ENCODE peak calls at places on chromosome X, in seven cellular contexts. One of them, this sample, is unnamed.

GRCh38 chrX:20189171-20189570 is 47.5 kb upstream of the EIF1AX start:
- DNase-seq in WTC11: no peak
- DNase-seq in brain microvascular endothelial cell: no peak
- DNase-seq in uterus: no peak
- DNase-seq in neural crest cell: no peak
- DNase-seq in A549: no peak
- DNase-seq in mesothelial cell of epicardium: no peak
- DNase-seq in this sample: no peak

GRCh38 chrX:7110821-7111276 is 36.7 kb upstream of the STS start:
- DNase-seq in WTC11: no peak
- DNase-seq in brain microvascular endothelial cell: no peak
- DNase-seq in uterus: no peak
- DNase-seq in neural crest cell: no peak
- DNase-seq in A549: no peak
- DNase-seq in mesothelial cell of epicardium: no peak
- DNase-seq in this sample: no peak

GRCh38 chrX:33285550-33285949 is 74.2 kb upstream of the DMD start:
- DNase-seq in WTC11: no peak
- DNase-seq in brain microvascular endothelial cell: no peak
- DNase-seq in uterus: no peak
- DNase-seq in neural crest cell: no peak
- DNase-seq in A549: no peak
- DNase-seq in mesothelial cell of epicardium: no peak
- DNase-seq in this sample: no peak

GRCh38 chrX:10939384-10939783 is 171.7 kb upstream of the HCCS start:
- DNase-seq in WTC11: no peak
- DNase-seq in brain microvascular endothelial cell: no peak
- DNase-seq in uterus: no peak
- DNase-seq in neural crest cell: no peak
- DNase-seq in A549: peak
- DNase-seq in mesothelial cell of epicardium: no peak
- DNase-seq in this sample: no peak

GRCh38 chrX:121014826-121015225 is 29.3 kb upstream of the CT47A1 start:
- DNase-seq in WTC11: no peak
- DNase-seq in brain microvascular endothelial cell: no peak
- DNase-seq in uterus: no peak
- DNase-seq in neural crest cell: no peak
- DNase-seq in A549: no peak
- DNase-seq in mesothelial cell of epicardium: no peak
- DNase-seq in this sample: no peak

GRCh38 chrX:104428231-104428630 is 137.8 kb upstream of the IL1RAPL2 start:
- DNase-seq in WTC11: no peak
- DNase-seq in brain microvascular endothelial cell: no peak
- DNase-seq in uterus: no peak
- DNase-seq in neural crest cell: no peak
- DNase-seq in A549: no peak
- DNase-seq in mesothelial cell of epicardium: no peak
- DNase-seq in this sample: no peak

GRCh38 chrX:39212456-39212855 is 411.2 kb downstream of the MID1IP1 start:
- DNase-seq in WTC11: no peak
- DNase-seq in brain microvascular endothelial cell: no peak
- DNase-seq in uterus: no peak
- DNase-seq in neural crest cell: no peak
- DNase-seq in A549: no peak
- DNase-seq in mesothelial cell of epicardium: no peak
- DNase-seq in this sample: no peak

GRCh38 chrX:31039327-31039711 is 32.5 kb downstream of the FTHL17 start:
- DNase-seq in WTC11: no peak
- DNase-seq in brain microvascular endothelial cell: no peak
- DNase-seq in uterus: no peak
- DNase-seq in neural crest cell: no peak
- DNase-seq in A549: no peak
- DNase-seq in mesothelial cell of epicardium: no peak
- DNase-seq in this sample: no peak

GRCh38 chrX:48854898-48855297 is 19.5 kb upstream of the PCSK1N start:
- DNase-seq in WTC11: peak
- DNase-seq in brain microvascular endothelial cell: no peak
- DNase-seq in uterus: no peak
- DNase-seq in neural crest cell: no peak
- DNase-seq in A549: no peak
- DNase-seq in mesothelial cell of epicardium: no peak
- DNase-seq in this sample: no peak

GRCh38 chrX:2892816-2893215 is 36.3 kb downstream of the ARSD start:
- DNase-seq in WTC11: no peak
- DNase-seq in brain microvascular endothelial cell: no peak
- DNase-seq in uterus: no peak
- DNase-seq in neural crest cell: no peak
- DNase-seq in A549: no peak
- DNase-seq in mesothelial cell of epicardium: no peak
- DNase-seq in this sample: no peak

GRCh38 chrX:53716328-53717088 is 30.0 kb upstream of the HUWE1 start:
- DNase-seq in WTC11: no peak
- DNase-seq in brain microvascular endothelial cell: no peak
- DNase-seq in uterus: no peak
- DNase-seq in neural crest cell: no peak
- DNase-seq in A549: no peak
- DNase-seq in mesothelial cell of epicardium: no peak
- DNase-seq in this sample: no peak

GRCh38 chrX:23783569-23784486 is 855 bp downstream of the SAT1 start:
- DNase-seq in WTC11: no peak
- DNase-seq in brain microvascular endothelial cell: no peak
- DNase-seq in uterus: no peak
- DNase-seq in neural crest cell: no peak
- DNase-seq in A549: no peak
- DNase-seq in mesothelial cell of epicardium: no peak
- DNase-seq in this sample: no peak

GRCh38 chrX:6067600-6067999 is 161.1 kb downstream of the NLGN4X start:
- DNase-seq in WTC11: no peak
- DNase-seq in brain microvascular endothelial cell: no peak
- DNase-seq in uterus: no peak
- DNase-seq in neural crest cell: no peak
- DNase-seq in A549: no peak
- DNase-seq in mesothelial cell of epicardium: no peak
- DNase-seq in this sample: no peak

GRCh38 chrX:103211012-103211715 is 3.7 kb upstream of the BEX4 start:
- DNase-seq in WTC11: peak
- DNase-seq in brain microvascular endothelial cell: peak
- DNase-seq in uterus: peak
- DNase-seq in neural crest cell: peak
- DNase-seq in A549: peak
- DNase-seq in mesothelial cell of epicardium: no peak
- DNase-seq in this sample: no peak

GRCh38 chrX:19382500-19383145 is 38.9 kb downstream of the PDHA1 start:
- DNase-seq in WTC11: peak
- DNase-seq in brain microvascular endothelial cell: peak
- DNase-seq in uterus: no peak
- DNase-seq in neural crest cell: peak
- DNase-seq in A549: peak
- DNase-seq in mesothelial cell of epicardium: no peak
- DNase-seq in this sample: no peak

GRCh38 chrX:65196758-65197371 is 220.6 kb upstream of the ZC4H2 start:
- DNase-seq in WTC11: peak
- DNase-seq in brain microvascular endothelial cell: no peak
- DNase-seq in uterus: no peak
- DNase-seq in neural crest cell: peak
- DNase-seq in A549: peak
- DNase-seq in mesothelial cell of epicardium: no peak
- DNase-seq in this sample: no peak

GRCh38 chrX:18210470-18210869 is 10.2 kb downstream of the BEND2 start:
- DNase-seq in WTC11: no peak
- DNase-seq in brain microvascular endothelial cell: no peak
- DNase-seq in uterus: no peak
- DNase-seq in neural crest cell: no peak
- DNase-seq in A549: no peak
- DNase-seq in mesothelial cell of epicardium: no peak
- DNase-seq in this sample: no peak

GRCh38 chrX:154040307-154040756 is 20.6 kb upstream of the IRAK1 start:
- DNase-seq in WTC11: no peak
- DNase-seq in brain microvascular endothelial cell: peak
- DNase-seq in uterus: no peak
- DNase-seq in neural crest cell: no peak
- DNase-seq in A549: no peak
- DNase-seq in mesothelial cell of epicardium: no peak
- DNase-seq in this sample: peak

GRCh38 chrX:79704325-79704724 is 310.2 kb upstream of the TBX22 start:
- DNase-seq in WTC11: no peak
- DNase-seq in brain microvascular endothelial cell: no peak
- DNase-seq in uterus: no peak
- DNase-seq in neural crest cell: no peak
- DNase-seq in A549: no peak
- DNase-seq in mesothelial cell of epicardium: no peak
- DNase-seq in this sample: no peak

GRCh38 chrX:124234348-124234747 is 98.1 kb upstream of the TEX13D start:
- DNase-seq in WTC11: no peak
- DNase-seq in brain microvascular endothelial cell: no peak
- DNase-seq in uterus: no peak
- DNase-seq in neural crest cell: no peak
- DNase-seq in A549: no peak
- DNase-seq in mesothelial cell of epicardium: no peak
- DNase-seq in this sample: no peak

GRCh38 chrX:12753366-12753765 is 37.8 kb upstream of the PRPS2 start:
- DNase-seq in WTC11: no peak
- DNase-seq in brain microvascular endothelial cell: no peak
- DNase-seq in uterus: no peak
- DNase-seq in neural crest cell: no peak
- DNase-seq in A549: no peak
- DNase-seq in mesothelial cell of epicardium: no peak
- DNase-seq in this sample: no peak

GRCh38 chrX:67619253-67619652 is 75.4 kb downstream of the AR start:
- DNase-seq in WTC11: no peak
- DNase-seq in brain microvascular endothelial cell: peak
- DNase-seq in uterus: no peak
- DNase-seq in neural crest cell: no peak
- DNase-seq in A549: no peak
- DNase-seq in mesothelial cell of epicardium: no peak
- DNase-seq in this sample: peak

GRCh38 chrX:152637649-152638442 is at the start of gene GABRQ:
- DNase-seq in WTC11: peak
- DNase-seq in brain microvascular endothelial cell: peak
- DNase-seq in uterus: no peak
- DNase-seq in neural crest cell: peak
- DNase-seq in A549: peak
- DNase-seq in mesothelial cell of epicardium: peak
- DNase-seq in this sample: no peak

GRCh38 chrX:40544343-40545250 is 36.2 kb upstream of the ATP6AP2 start:
- DNase-seq in WTC11: no peak
- DNase-seq in brain microvascular endothelial cell: no peak
- DNase-seq in uterus: no peak
- DNase-seq in neural crest cell: no peak
- DNase-seq in A549: no peak
- DNase-seq in mesothelial cell of epicardium: no peak
- DNase-seq in this sample: no peak

GRCh38 chrX:40542972-40543371 is 37.8 kb upstream of the ATP6AP2 start:
- DNase-seq in WTC11: no peak
- DNase-seq in brain microvascular endothelial cell: no peak
- DNase-seq in uterus: no peak
- DNase-seq in neural crest cell: no peak
- DNase-seq in A549: no peak
- DNase-seq in mesothelial cell of epicardium: no peak
- DNase-seq in this sample: no peak

GRCh38 chrX:40542208-40542607 is 38.6 kb upstream of the ATP6AP2 start:
- DNase-seq in WTC11: no peak
- DNase-seq in brain microvascular endothelial cell: no peak
- DNase-seq in uterus: no peak
- DNase-seq in neural crest cell: no peak
- DNase-seq in A549: no peak
- DNase-seq in mesothelial cell of epicardium: no peak
- DNase-seq in this sample: no peak

GRCh38 chrX:40546870-40547269 is 33.9 kb upstream of the ATP6AP2 start:
- DNase-seq in WTC11: no peak
- DNase-seq in brain microvascular endothelial cell: no peak
- DNase-seq in uterus: no peak
- DNase-seq in neural crest cell: no peak
- DNase-seq in A549: no peak
- DNase-seq in mesothelial cell of epicardium: no peak
- DNase-seq in this sample: no peak

GRCh38 chrX:40543661-40544328 is 37.0 kb upstream of the ATP6AP2 start:
- DNase-seq in WTC11: no peak
- DNase-seq in brain microvascular endothelial cell: peak
- DNase-seq in uterus: peak
- DNase-seq in neural crest cell: peak
- DNase-seq in A549: no peak
- DNase-seq in mesothelial cell of epicardium: no peak
- DNase-seq in this sample: no peak
- TF ChIP-seq CTCF in WTC11: peak
- TF ChIP-seq CTCF in brain microvascular endothelial cell: peak
- TF ChIP-seq CTCF in uterus: peak
- TF ChIP-seq CTCF in neural crest cell: peak
- TF ChIP-seq CTCF in A549: peak
- TF ChIP-seq CTCF in mesothelial cell of epicardium: peak
- TF ChIP-seq CTCF in this sample: peak

GRCh38 chrX:980572-981235 is 231.7 kb downstream of the CRLF2 start:
- DNase-seq in WTC11: no peak
- DNase-seq in brain microvascular endothelial cell: no peak
- DNase-seq in uterus: no peak
- DNase-seq in neural crest cell: no peak
- DNase-seq in A549: no peak
- DNase-seq in mesothelial cell of epicardium: no peak
- DNase-seq in this sample: no peak
- TF ChIP-seq CTCF in WTC11: no peak
- TF ChIP-seq CTCF in brain microvascular endothelial cell: no peak
- TF ChIP-seq CTCF in uterus: no peak
- TF ChIP-seq CTCF in neural crest cell: no peak
- TF ChIP-seq CTCF in A549: no peak
- TF ChIP-seq CTCF in mesothelial cell of epicardium: no peak
- TF ChIP-seq CTCF in this sample: no peak

GRCh38 chrX:55715847-55716246 is 1.7 kb upstream of the RRAGB start:
- DNase-seq in WTC11: peak
- DNase-seq in brain microvascular endothelial cell: no peak
- DNase-seq in uterus: no peak
- DNase-seq in neural crest cell: no peak
- DNase-seq in A549: no peak
- DNase-seq in mesothelial cell of epicardium: no peak
- DNase-seq in this sample: no peak
- TF ChIP-seq CTCF in WTC11: no peak
- TF ChIP-seq CTCF in brain microvascular endothelial cell: no peak
- TF ChIP-seq CTCF in uterus: no peak
- TF ChIP-seq CTCF in neural crest cell: no peak
- TF ChIP-seq CTCF in A549: no peak
- TF ChIP-seq CTCF in mesothelial cell of epicardium: no peak
- TF ChIP-seq CTCF in this sample: no peak

DNA sequence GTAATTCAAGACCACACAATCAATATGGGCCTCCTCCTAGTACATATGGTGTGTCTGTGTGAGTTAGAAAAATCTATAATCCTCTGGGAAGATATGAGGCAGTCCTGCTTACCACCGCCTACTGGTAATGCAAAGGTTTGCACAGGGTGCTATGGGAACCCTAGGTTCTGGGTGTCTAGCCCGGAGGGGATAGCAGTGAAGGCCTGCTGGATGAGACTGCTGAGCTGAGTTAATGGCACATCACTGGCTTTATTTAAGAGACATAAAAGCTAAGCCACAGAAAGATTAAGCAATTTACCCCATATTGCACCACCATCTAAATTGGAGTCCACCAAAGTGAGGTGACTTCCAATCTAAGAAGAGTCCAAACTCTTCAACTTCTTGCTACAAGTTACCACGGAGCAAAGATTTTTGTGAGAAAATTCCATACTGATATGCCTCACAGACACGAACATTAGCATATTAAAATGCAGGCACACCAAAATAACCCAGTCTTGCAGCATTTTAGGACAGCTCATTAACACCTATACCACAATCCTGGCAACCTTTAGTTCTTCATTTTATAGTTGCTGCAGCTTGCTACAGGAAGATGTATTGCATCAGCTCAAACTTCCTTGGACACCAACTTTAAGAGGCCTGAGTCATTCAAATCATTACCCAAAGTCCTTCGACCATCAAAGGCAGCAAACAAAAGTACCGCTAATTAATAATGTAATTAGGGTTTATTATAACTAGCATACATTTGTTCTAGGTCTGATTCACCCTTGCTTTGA is 13.7 kb downstream of the DGKK start:
- DNase-seq in WTC11: no peak
- DNase-seq in brain microvascular endothelial cell: no peak
- DNase-seq in uterus: no peak
- DNase-seq in neural crest cell: no peak
- DNase-seq in A549: no peak
- DNase-seq in mesothelial cell of epicardium: no peak
- DNase-seq in this sample: no peak
- TF ChIP-seq CTCF in WTC11: no peak
- TF ChIP-seq CTCF in brain microvascular endothelial cell: no peak
- TF ChIP-seq CTCF in uterus: no peak
- TF ChIP-seq CTCF in neural crest cell: no peak
- TF ChIP-seq CTCF in A549: no peak
- TF ChIP-seq CTCF in mesothelial cell of epicardium: no peak
- TF ChIP-seq CTCF in this sample: no peak